ENCODE peak calls at places on chromosomes 1 and 21, in ten cellular contexts. U is NCI-H345; M is G401; Q is AG09319; V is bronchial epithelial cell; J is non-pigmented ciliary epithelial cell; L is NAMALWA; A is astrocyte; X is heart left ventricle; H is stimulated activated CD4-positive, alpha-beta T cell treated with anti-CD3 and anti-CD28 coated beads, Interleukin-2, amount 100 ng/mL, for 48 hours. N is an unnamed sample.

GRCh38 chr1:157034137-157034800 is 11.3 kb downstream of the ARHGEF11 start:
- DNase-seq in U (no peak), M (no peak), Q (no peak), V (peak), J (no peak), L (no peak), A (peak), X (no peak), H (no peak), N (no peak)

GRCh38 chr1:173863224-173864151 is 4.3 kb downstream of the GAS5 start:
- DNase-seq in U (no peak), M (no peak), Q (no peak), V (no peak), J (no peak), L (peak), A (no peak), X (no peak), H (no peak), N (no peak)

GRCh38 chr21:41956926-41957729 is 3.3 kb upstream of the C2CD2 start:
- DNase-seq in U (no peak), M (no peak), Q (no peak), V (peak), J (peak), L (no peak), A (peak), X (no peak), H (no peak), N (no peak)

GRCh38 chr1:234170622-234171021 is 202.6 kb upstream of the COA6 start:
- DNase-seq in U (no peak), M (no peak), Q (no peak), V (no peak), J (no peak), L (no peak), A (no peak), X (no peak), H (no peak), N (no peak)

GRCh38 chr1:3550511-3551289 is 60.6 kb downstream of the MEGF6 start:
- DNase-seq in U (peak), M (no peak), Q (no peak), V (no peak), J (no peak), L (no peak), A (no peak), X (no peak), H (no peak), N (no peak)

GRCh38 chr1:64527191-64527590 is 57.3 kb downstream of the CACHD1 start:
- DNase-seq in U (no peak), M (no peak), Q (no peak), V (no peak), J (no peak), L (no peak), A (no peak), X (no peak), H (no peak), N (no peak)

GRCh38 chr21:25503981-25504380 is 103.3 kb downstream of the MRPL39 start:
- DNase-seq in U (no peak), M (no peak), Q (no peak), V (no peak), J (no peak), L (no peak), A (no peak), X (no peak), H (no peak), N (no peak)

GRCh38 chr1:181159451-181160151 is 71.1 kb downstream of the IER5 start:
- DNase-seq in U (no peak), M (no peak), Q (no peak), V (peak), J (no peak), L (no peak), A (peak), X (peak), H (no peak), N (no peak)

GRCh38 chr1:173342766-173343165 is 134.4 kb upstream of the PRDX6 start:
- DNase-seq in U (no peak), M (no peak), Q (no peak), V (no peak), J (no peak), L (no peak), A (no peak), X (no peak), H (no peak), N (no peak)

GRCh38 chr1:201689647-201690046 is 139.3 kb upstream of the IPO9 start:
- DNase-seq in U (no peak), M (no peak), Q (no peak), V (no peak), J (no peak), L (no peak), A (no peak), X (no peak), H (no peak), N (no peak)

GRCh38 chr1:52032785-52033131 is 852 bp downstream of the KTI12 start:
- DNase-seq in U (no peak), M (peak), Q (no peak), V (peak), J (no peak), L (peak), A (peak), X (peak), H (peak), N (peak)

GRCh38 chr1:206455681-206456344 is 14.5 kb upstream of the IKBKE start:
- DNase-seq in U (peak), M (peak), Q (no peak), V (no peak), J (no peak), L (no peak), A (no peak), X (no peak), H (no peak), N (no peak)

GRCh38 chr1:37169743-37170275 is 135.5 kb upstream of the GRIK3 start:
- DNase-seq in U (no peak), M (no peak), Q (no peak), V (no peak), J (no peak), L (no peak), A (no peak), X (no peak), H (no peak), N (no peak)

GRCh38 chr1:217134857-217135568 is 411.8 kb upstream of the ESRRG start:
- DNase-seq in U (no peak), M (peak), Q (no peak), V (no peak), J (no peak), L (no peak), A (peak), X (peak), H (no peak), N (no peak)

GRCh38 chr1:156103521-156103947 is 11.0 kb upstream of the LMNA start:
- DNase-seq in U (no peak), M (no peak), Q (no peak), V (peak), J (no peak), L (no peak), A (no peak), X (peak), H (no peak), N (no peak)

GRCh38 chr1:59232209-59232608 is 64.7 kb upstream of the FGGY start:
- DNase-seq in U (peak), M (no peak), Q (no peak), V (peak), J (no peak), L (no peak), A (peak), X (no peak), H (no peak), N (no peak)

N was measured in breast epithelium.